ENCODE peak calls at places on chromosome 19, in eight cellular contexts. One of them, this sample, is unnamed.

GRCh38 chr19:33376423-33376822 is 2.9 kb downstream of the CEBPG start:
- DNase-seq in lower lobe of right lung: no peak
- DNase-seq in AG09309: peak
- DNase-seq in fibroblast of lung: peak
- DNase-seq in fibroblast of mammary gland: peak
- DNase-seq in astrocyte: peak
- DNase-seq in lung: peak
- DNase-seq in OCI-LY7: no peak
- DNase-seq in this sample: peak

GRCh38 chr19:23974941-23975340 is 60.3 kb downstream of the ZNF726 start:
- DNase-seq in OCI-LY7: no peak
- DNase-seq in fibroblast of mammary gland: no peak
- DNase-seq in fibroblast of lung: no peak
- DNase-seq in astrocyte: no peak
- DNase-seq in AG09309: no peak
- DNase-seq in lower lobe of right lung: no peak
- DNase-seq in lung: no peak
- DNase-seq in this sample: no peak

GRCh38 chr19:31555634-31556215 is 206.5 kb upstream of the TSHZ3 start:
- DNase-seq in fibroblast of mammary gland: no peak
- DNase-seq in lower lobe of right lung: no peak
- DNase-seq in astrocyte: no peak
- DNase-seq in fibroblast of lung: no peak
- DNase-seq in OCI-LY7: no peak
- DNase-seq in AG09309: no peak
- DNase-seq in lung: no peak
- DNase-seq in this sample: no peak

GRCh38 chr19:18481505-18482222 is 40.2 kb downstream of the ELL start:
- DNase-seq in fibroblast of lung: no peak
- DNase-seq in OCI-LY7: no peak
- DNase-seq in lung: no peak
- DNase-seq in lower lobe of right lung: no peak
- DNase-seq in AG09309: no peak
- DNase-seq in astrocyte: peak
- DNase-seq in fibroblast of mammary gland: no peak
- DNase-seq in this sample: no peak

GRCh38 chr19:29521291-29522075 is 4.3 kb upstream of the VSTM2B start:
- DNase-seq in lower lobe of right lung: peak
- DNase-seq in fibroblast of mammary gland: no peak
- DNase-seq in fibroblast of lung: no peak
- DNase-seq in OCI-LY7: no peak
- DNase-seq in astrocyte: no peak
- DNase-seq in lung: no peak
- DNase-seq in AG09309: no peak
- DNase-seq in this sample: no peak

GRCh38 chr19:1943661-1944087 is 2.7 kb downstream of the CSNK1G2 start:
- DNase-seq in lung: no peak
- DNase-seq in lower lobe of right lung: no peak
- DNase-seq in fibroblast of lung: no peak
- DNase-seq in fibroblast of mammary gland: no peak
- DNase-seq in astrocyte: no peak
- DNase-seq in OCI-LY7: no peak
- DNase-seq in AG09309: no peak
- DNase-seq in this sample: no peak

GRCh38 chr19:16722591-16722990 is 2.9 kb downstream of the NWD1 start:
- DNase-seq in lung: no peak
- DNase-seq in lower lobe of right lung: no peak
- DNase-seq in astrocyte: no peak
- DNase-seq in fibroblast of mammary gland: no peak
- DNase-seq in OCI-LY7: no peak
- DNase-seq in fibroblast of lung: no peak
- DNase-seq in AG09309: no peak
- DNase-seq in this sample: no peak

GRCh38 chr19:35316560-35316959 is 12.4 kb upstream of the CD22 start:
- DNase-seq in fibroblast of mammary gland: no peak
- DNase-seq in astrocyte: no peak
- DNase-seq in lung: no peak
- DNase-seq in OCI-LY7: no peak
- DNase-seq in fibroblast of lung: no peak
- DNase-seq in AG09309: no peak
- DNase-seq in lower lobe of right lung: no peak
- DNase-seq in this sample: no peak

GRCh38 chr19:45263013-45263412 is 11.9 kb downstream of the MARK4 start:
- DNase-seq in lung: no peak
- DNase-seq in OCI-LY7: no peak
- DNase-seq in fibroblast of lung: no peak
- DNase-seq in fibroblast of mammary gland: no peak
- DNase-seq in AG09309: no peak
- DNase-seq in lower lobe of right lung: no peak
- DNase-seq in astrocyte: no peak
- DNase-seq in this sample: no peak

GRCh38 chr19:2949939-2950285 is 5.1 kb upstream of the ZNF77 start:
- DNase-seq in OCI-LY7: peak
- DNase-seq in fibroblast of mammary gland: no peak
- DNase-seq in lower lobe of right lung: no peak
- DNase-seq in astrocyte: peak
- DNase-seq in fibroblast of lung: no peak
- DNase-seq in AG09309: no peak
- DNase-seq in lung: peak
- DNase-seq in this sample: peak

GRCh38 chr19:53503126-53503525 is 34.8 kb upstream of the ZNF331 start:
- DNase-seq in lower lobe of right lung: no peak
- DNase-seq in OCI-LY7: no peak
- DNase-seq in fibroblast of lung: no peak
- DNase-seq in fibroblast of mammary gland: no peak
- DNase-seq in AG09309: no peak
- DNase-seq in lung: no peak
- DNase-seq in astrocyte: no peak
- DNase-seq in this sample: no peak

GRCh38 chr19:45128109-45128508 is 32.7 kb downstream of the NKPD1 start:
- DNase-seq in lung: no peak
- DNase-seq in AG09309: no peak
- DNase-seq in lower lobe of right lung: no peak
- DNase-seq in fibroblast of mammary gland: no peak
- DNase-seq in astrocyte: no peak
- DNase-seq in fibroblast of lung: no peak
- DNase-seq in OCI-LY7: no peak
- DNase-seq in this sample: no peak

GRCh38 chr19:54013866-54014265 is 22.4 kb downstream of the CACNG6 start:
- DNase-seq in fibroblast of lung: no peak
- DNase-seq in lung: no peak
- DNase-seq in lower lobe of right lung: no peak
- DNase-seq in OCI-LY7: no peak
- DNase-seq in fibroblast of mammary gland: no peak
- DNase-seq in astrocyte: no peak
- DNase-seq in AG09309: no peak
- DNase-seq in this sample: no peak

GRCh38 chr19:30135797-30136196 is 193.8 kb downstream of the URI1 start:
- DNase-seq in AG09309: no peak
- DNase-seq in fibroblast of mammary gland: no peak
- DNase-seq in fibroblast of lung: no peak
- DNase-seq in OCI-LY7: no peak
- DNase-seq in lower lobe of right lung: no peak
- DNase-seq in astrocyte: no peak
- DNase-seq in lung: no peak
- DNase-seq in this sample: no peak

GRCh38 chr19:42412661-42413076 is 14.5 kb downstream of the LIPE start:
- DNase-seq in fibroblast of lung: no peak
- DNase-seq in astrocyte: no peak
- DNase-seq in lower lobe of right lung: no peak
- DNase-seq in fibroblast of mammary gland: no peak
- DNase-seq in lung: no peak
- DNase-seq in OCI-LY7: no peak
- DNase-seq in AG09309: no peak
- DNase-seq in this sample: no peak

GRCh38 chr19:55091955-55092354 is 16.3 kb downstream of the EPS8L1 start:
- DNase-seq in astrocyte: no peak
- DNase-seq in fibroblast of mammary gland: no peak
- DNase-seq in fibroblast of lung: no peak
- DNase-seq in OCI-LY7: no peak
- DNase-seq in lower lobe of right lung: no peak
- DNase-seq in AG09309: no peak
- DNase-seq in lung: no peak
- DNase-seq in this sample: no peak

GRCh38 chr19:51503428-51503827 is 1.8 kb upstream of the SIGLEC12 start:
- DNase-seq in lower lobe of right lung: no peak
- DNase-seq in astrocyte: no peak
- DNase-seq in fibroblast of lung: no peak
- DNase-seq in OCI-LY7: no peak
- DNase-seq in fibroblast of mammary gland: no peak
- DNase-seq in lung: no peak
- DNase-seq in AG09309: no peak
- DNase-seq in this sample: no peak

GRCh38 chr19:22784051-22784450 is at the start of gene ZNF99:
- DNase-seq in fibroblast of lung: no peak
- DNase-seq in fibroblast of mammary gland: no peak
- DNase-seq in astrocyte: no peak
- DNase-seq in AG09309: no peak
- DNase-seq in lung: peak
- DNase-seq in lower lobe of right lung: no peak
- DNase-seq in OCI-LY7: no peak
- DNase-seq in this sample: no peak
- H3K4me3 ChIP-seq in fibroblast of lung: no peak
- H3K4me3 ChIP-seq in fibroblast of mammary gland: no peak
- H3K4me3 ChIP-seq in astrocyte: no peak
- H3K4me3 ChIP-seq in AG09309: no peak
- H3K4me3 ChIP-seq in lung: peak
- H3K4me3 ChIP-seq in lower lobe of right lung: peak
- H3K4me3 ChIP-seq in OCI-LY7: no peak
- H3K4me3 ChIP-seq in this sample: no peak

DNA sequence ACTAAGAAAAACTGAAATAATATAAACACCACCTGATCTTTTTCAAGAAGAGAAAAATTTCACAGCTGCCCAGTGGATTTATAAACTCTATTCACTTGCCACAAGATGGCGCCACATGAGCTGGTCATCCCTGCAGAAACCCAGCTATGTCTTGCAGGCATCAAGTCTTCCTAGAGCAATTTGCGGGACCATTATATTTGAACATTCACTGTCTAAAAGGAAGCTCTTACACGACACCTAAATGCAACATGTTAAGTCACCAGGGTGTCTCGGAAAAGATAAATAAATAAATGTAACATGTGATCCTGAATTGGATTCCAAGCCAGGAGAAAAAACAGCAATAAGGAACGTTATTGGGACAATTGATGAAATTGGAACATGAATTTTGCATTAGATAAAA is 20.3 kb upstream of the AKT2 start:
- DNase-seq in fibroblast of mammary gland: peak
- DNase-seq in lower lobe of right lung: peak
- DNase-seq in astrocyte: peak
- DNase-seq in OCI-LY7: peak
- DNase-seq in lung: peak
- DNase-seq in AG09309: peak
- DNase-seq in fibroblast of lung: peak
- DNase-seq in this sample: peak
- TF ChIP-seq CTCF in fibroblast of mammary gland: peak
- TF ChIP-seq CTCF in lower lobe of right lung: peak
- TF ChIP-seq CTCF in astrocyte: peak
- TF ChIP-seq CTCF in OCI-LY7: peak
- TF ChIP-seq CTCF in lung: peak
- TF ChIP-seq CTCF in AG09309: peak
- TF ChIP-seq CTCF in fibroblast of lung: peak
- TF ChIP-seq CTCF in this sample: peak

DNA sequence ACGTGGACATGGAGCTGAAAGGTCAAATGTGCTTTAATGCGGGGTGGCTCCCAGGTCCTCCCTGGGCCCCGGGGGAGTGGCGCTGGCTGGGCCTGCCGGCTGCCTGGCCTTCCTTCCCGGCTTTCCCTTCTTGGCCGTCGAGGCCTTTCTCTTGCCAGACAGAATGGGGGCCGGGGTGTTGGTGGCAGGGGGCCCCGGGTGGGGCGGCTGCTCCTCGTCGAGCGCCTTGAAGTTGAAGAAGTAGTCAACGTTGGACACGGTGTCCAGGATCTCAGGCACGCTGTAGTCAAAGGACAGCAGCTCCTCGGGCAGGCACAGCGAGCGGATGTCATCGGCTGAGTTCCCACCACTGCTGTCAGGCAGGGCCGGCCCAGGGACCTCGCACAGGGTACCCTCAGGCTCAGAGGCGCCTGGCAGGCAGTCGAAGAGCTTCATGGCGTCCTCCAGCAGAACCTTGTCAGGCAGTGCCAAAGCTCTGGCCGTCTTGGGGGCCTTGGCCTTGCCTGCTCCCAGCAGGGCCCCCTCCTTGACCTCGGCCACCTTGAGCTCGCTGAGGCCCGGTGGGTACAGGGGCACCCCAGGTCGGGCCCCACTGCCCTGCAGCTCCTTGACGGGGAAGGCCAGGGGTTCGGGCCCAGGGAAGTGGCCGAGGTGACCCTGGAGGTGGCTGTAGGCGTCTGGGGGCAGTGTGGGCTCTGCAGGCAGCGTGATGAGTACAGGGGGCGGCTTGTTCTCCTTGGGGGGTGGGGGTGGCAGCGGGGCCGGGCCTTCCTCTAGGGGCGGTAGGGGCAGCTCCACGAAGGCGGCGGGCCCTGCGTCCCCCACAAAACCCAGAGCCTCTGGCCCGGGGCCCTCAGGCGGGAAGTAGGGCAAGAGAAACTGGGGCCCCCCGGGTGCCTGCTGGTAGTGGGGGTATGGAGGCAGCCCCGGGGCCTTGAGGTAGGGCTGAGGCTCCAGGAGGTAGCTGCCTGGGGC is 1.3 kb downstream of the PRR22 start:
- DNase-seq in astrocyte: no peak
- DNase-seq in OCI-LY7: no peak
- DNase-seq in fibroblast of mammary gland: no peak
- DNase-seq in lung: no peak
- DNase-seq in lower lobe of right lung: no peak
- DNase-seq in fibroblast of lung: no peak
- DNase-seq in AG09309: no peak
- DNase-seq in this sample: no peak
- H3K4me3 ChIP-seq in astrocyte: no peak
- H3K4me3 ChIP-seq in OCI-LY7: no peak
- H3K4me3 ChIP-seq in fibroblast of mammary gland: no peak
- H3K4me3 ChIP-seq in lung: no peak
- H3K4me3 ChIP-seq in lower lobe of right lung: no peak
- H3K4me3 ChIP-seq in fibroblast of lung: no peak
- H3K4me3 ChIP-seq in AG09309: no peak
- H3K4me3 ChIP-seq in this sample: no peak

GRCh38 chr19:6238256-6238642 is 41.5 kb downstream of the MLLT1 start:
- DNase-seq in OCI-LY7: no peak
- DNase-seq in AG09309: no peak
- DNase-seq in fibroblast of mammary gland: no peak
- DNase-seq in lower lobe of right lung: no peak
- DNase-seq in astrocyte: peak
- DNase-seq in fibroblast of lung: no peak
- DNase-seq in lung: no peak
- DNase-seq in this sample: no peak

GRCh38 chr19:6234527-6234926 is 45.2 kb downstream of the MLLT1 start:
- DNase-seq in lower lobe of right lung: no peak
- DNase-seq in AG09309: no peak
- DNase-seq in fibroblast of mammary gland: no peak
- DNase-seq in astrocyte: no peak
- DNase-seq in fibroblast of lung: no peak
- DNase-seq in lung: no peak
- DNase-seq in OCI-LY7: no peak
- DNase-seq in this sample: no peak

GRCh38 chr19:6235031-6235951 is 44.5 kb downstream of the MLLT1 start:
- DNase-seq in OCI-LY7: no peak
- DNase-seq in fibroblast of lung: no peak
- DNase-seq in astrocyte: no peak
- DNase-seq in AG09309: no peak
- DNase-seq in fibroblast of mammary gland: no peak
- DNase-seq in lung: no peak
- DNase-seq in lower lobe of right lung: no peak
- DNase-seq in this sample: no peak

GRCh38 chr19:6238643-6239281 is 41.0 kb downstream of the MLLT1 start:
- DNase-seq in OCI-LY7: no peak
- DNase-seq in fibroblast of mammary gland: peak
- DNase-seq in astrocyte: peak
- DNase-seq in fibroblast of lung: peak
- DNase-seq in AG09309: no peak
- DNase-seq in lower lobe of right lung: peak
- DNase-seq in lung: no peak
- DNase-seq in this sample: no peak

GRCh38 chr19:6236310-6237291 is 43.2 kb downstream of the MLLT1 start:
- DNase-seq in lower lobe of right lung: peak
- DNase-seq in fibroblast of mammary gland: no peak
- DNase-seq in OCI-LY7: no peak
- DNase-seq in lung: peak
- DNase-seq in astrocyte: no peak
- DNase-seq in fibroblast of lung: no peak
- DNase-seq in AG09309: no peak
- DNase-seq in this sample: no peak
- TF ChIP-seq CTCF in lower lobe of right lung: no peak
- TF ChIP-seq CTCF in fibroblast of mammary gland: no peak
- TF ChIP-seq CTCF in OCI-LY7: no peak
- TF ChIP-seq CTCF in lung: no peak
- TF ChIP-seq CTCF in astrocyte: no peak
- TF ChIP-seq CTCF in fibroblast of lung: no peak
- TF ChIP-seq CTCF in AG09309: no peak
- TF ChIP-seq CTCF in this sample: no peak